ENCODE peak calls at places on chromosomes 1 and 21, in ten cellular contexts. T is lower leg skin; H is T-helper 2 cell treated with Interferon-gamma antibody and Interleukin-4, amounts not matched to agents 5 μg/mL and 100 μg/mL, for 36 hours; F is CD4-positive, alpha-beta memory T cell; Y is germinal center; G is stimulated activated CD8-positive, alpha-beta memory T cell treated with anti-CD3 and anti-CD28 coated beads, Interleukin-12 subunit alpha, Interleukin-12 subunit beta, amount 100 ng/mL, for 4 hours; R is H9; L is NCI-H748 treated with DMSO at 0.1 percent for 48 hours; P is NCI-H2107; K is activated gamma-delta T cell treated with Interleukin-2 at 50 U/mL for 16 hours. Q is an unnamed sample.
A peak's percentile ranks its signal among the peaks of the same experiment; 100 is the strongest.

GRCh38 chr21:46195595-46196195 is 11.4 kb upstream of the SPATC1L start:
- DNase-seq in Y (no peak), F (no peak), L (no peak), R (no peak), T (peak; percentile 77), P (no peak), H (no peak), G (no peak), K (no peak), Q (no peak)

GRCh38 chr1:226123591-226124471 is 61.3 kb downstream of the H3-3A start:
- DNase-seq in L (no peak), F (no peak), T (peak; percentile 77), K (no peak), Y (no peak), R (no peak), H (no peak), P (no peak), G (no peak), Q (no peak)

GRCh38 chr1:61115436-61115835 is 33.1 kb downstream of the NFIA start:
- DNase-seq in F (no peak), T (no peak), G (no peak), P (no peak), K (no peak), Y (no peak), L (no peak), H (no peak), R (no peak), Q (no peak)

GRCh38 chr1:173295391-173295790 is 88.3 kb upstream of the TNFSF4 start:
- DNase-seq in H (no peak), Y (no peak), P (no peak), K (no peak), F (no peak), L (no peak), R (no peak), T (no peak), G (no peak), Q (no peak)

GRCh38 chr1:178275553-178275952 is 181.6 kb downstream of the RASAL2 start:
- DNase-seq in R (no peak), Y (no peak), G (no peak), T (no peak), L (no peak), H (no peak), P (no peak), K (no peak), F (no peak), Q (no peak)

GRCh38 chr1:204186597-204186996 is 9.7 kb downstream of the KISS1 start:
- DNase-seq in K (no peak), R (no peak), H (no peak), T (peak; percentile 63), L (no peak), Y (no peak), P (no peak), G (no peak), F (no peak), Q (no peak)

GRCh38 chr21:31554511-31555022 is 104.9 kb upstream of the SOD1 start:
- DNase-seq in Y (no peak), T (no peak), L (no peak), K (no peak), P (no peak), R (peak; percentile 63), F (no peak), G (no peak), H (peak; percentile 66), Q (no peak)

GRCh38 chr1:15852036-15852827 is 4.7 kb downstream of the SPEN start:
- DNase-seq in R (no peak), L (no peak), T (no peak), P (no peak), G (no peak), H (no peak), F (no peak), K (no peak), Y (peak; percentile 25), Q (no peak)